ENCODE peak calls at places on chromosomes 7 and 10, in nine cellular contexts. X is MCF 10A; S is CD4-positive, alpha-beta T cell; V is choroid plexus epithelial cell; Z is upper lobe of right lung; C is psoas muscle; T is breast epithelium; K is endodermal cell; W is heart left ventricle. J is an unnamed sample.

GRCh38 chr7:100489121-100489520 is 5.4 kb downstream of the NYAP1 start:
- DNase-seq in X (no peak), S (no peak), V (no peak), Z (no peak), C (no peak), T (no peak), K (no peak), W (no peak), J (no peak)

GRCh38 chr10:126376956-126377355 is 11.3 kb downstream of the ADAM12 start:
- DNase-seq in X (peak; percentile 72), S (no peak), V (peak; percentile 73), Z (no peak), C (no peak), T (no peak), K (no peak), W (no peak), J (no peak)

GRCh38 chr7:2031496-2031895 is 201.2 kb downstream of the MAD1L1 start:
- DNase-seq in X (no peak), S (no peak), V (no peak), Z (peak; percentile 42), C (peak; percentile 41), T (no peak), K (no peak), W (peak; percentile 25), J (no peak)

GRCh38 chr7:34848670-34849069 is 188.6 kb downstream of the DPY19L1 start:
- DNase-seq in X (no peak), S (no peak), V (no peak), Z (no peak), C (no peak), T (no peak), K (no peak), W (no peak), J (no peak)

GRCh38 chr7:157432541-157432956 is 95.7 kb downstream of the DNAJB6 start:
- DNase-seq in X (peak; percentile 42), S (no peak), V (peak; percentile 83), Z (peak; percentile 63), C (peak; percentile 53), T (peak; percentile 53), K (peak; percentile 92), W (no peak), J (peak; percentile 84)

GRCh38 chr10:113911839-113912238 is 57.4 kb downstream of the NHLRC2 start:
- DNase-seq in X (no peak), S (no peak), V (no peak), Z (no peak), C (no peak), T (no peak), K (no peak), W (no peak), J (no peak)

GRCh38 chr7:81624021-81624630 is 145.7 kb downstream of the HGF start:
- DNase-seq in X (no peak), S (no peak), V (peak; percentile 62), Z (no peak), C (no peak), T (no peak), K (no peak), W (no peak), J (no peak)

GRCh38 chr7:44294325-44295069 is 30.9 kb downstream of the CAMK2B start:
- DNase-seq in X (no peak), S (no peak), V (no peak), Z (peak; percentile 12), C (peak; percentile 28), T (no peak), K (peak; percentile 22), W (peak; percentile 2), J (no peak)

GRCh38 chr10:123554656-123555055 is 111.5 kb upstream of the GPR26 start:
- DNase-seq in X (no peak), S (no peak), V (no peak), Z (no peak), C (no peak), T (no peak), K (no peak), W (no peak), J (no peak)

DNA sequence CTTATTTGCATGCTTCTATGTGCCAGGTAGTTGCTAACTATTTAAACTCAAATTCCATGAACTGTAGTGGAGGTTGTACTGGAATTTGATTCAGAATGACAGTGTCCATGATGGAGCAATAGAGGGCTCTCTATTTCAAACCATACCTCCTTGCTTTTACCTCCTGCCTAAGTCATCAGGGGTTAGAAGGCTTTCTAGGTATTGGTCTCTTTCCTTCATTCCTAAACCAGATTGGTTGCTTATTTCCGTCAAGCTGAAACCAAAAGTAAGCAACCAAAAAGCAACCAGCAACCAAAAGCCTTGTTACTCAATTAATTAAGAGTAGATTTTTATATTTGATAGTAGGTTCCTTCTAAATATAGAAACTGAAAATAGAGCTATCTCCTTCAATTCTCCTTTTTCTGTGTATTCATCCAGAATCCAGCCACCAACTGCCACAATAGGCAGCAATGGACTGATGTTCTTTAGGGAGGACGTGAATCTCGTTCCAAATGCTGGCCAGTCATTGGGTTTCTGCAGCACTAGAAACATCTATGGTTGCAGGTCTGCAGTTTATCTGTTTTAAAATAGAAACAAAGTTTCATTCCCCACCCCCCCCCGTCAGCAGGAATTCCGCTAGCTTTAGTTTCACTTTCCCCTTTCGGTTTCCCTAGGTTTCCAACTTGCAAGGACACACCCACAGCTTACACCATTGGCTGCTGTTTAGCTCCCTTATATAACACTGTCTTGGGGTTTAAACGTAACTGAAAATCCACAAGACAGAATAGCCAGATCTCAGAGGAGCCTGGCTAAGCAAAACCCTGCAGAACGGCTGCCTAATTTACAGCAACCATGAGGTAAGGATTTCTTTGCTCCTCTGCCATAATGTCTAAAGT is at the start of gene IFIT1:
- DNase-seq in X (peak; percentile 85), S (peak; percentile 14), V (peak; percentile 98), Z (no peak), C (no peak), T (no peak), K (peak; percentile 66), W (no peak), J (no peak)
- TF ChIP-seq CTCF in X (no peak), S (no peak), V (no peak), Z (no peak), C (no peak), T (no peak), K (no peak), W (no peak), J (no peak)

DNA sequence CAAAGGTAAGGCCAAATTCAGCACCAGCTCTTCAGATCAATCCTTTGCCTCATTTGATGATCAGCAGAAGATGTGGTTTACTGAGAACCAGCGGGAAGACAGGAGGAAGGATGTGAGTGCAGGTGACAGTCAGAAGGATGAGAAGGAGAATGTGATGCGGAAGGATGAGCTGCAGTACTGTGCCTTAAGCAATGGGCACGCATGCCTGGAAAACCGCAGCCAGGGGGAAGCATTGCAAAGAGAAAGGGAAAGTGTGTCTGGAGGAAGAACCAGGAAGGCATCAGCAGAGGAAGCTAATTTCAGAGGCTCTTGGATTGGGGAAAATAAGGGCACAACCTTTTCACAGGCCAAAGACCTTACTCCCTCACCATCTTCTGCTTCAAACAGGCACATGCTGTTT is 25.7 kb downstream of the C10orf71 start:
- DNase-seq in X (peak; percentile 29), S (no peak), V (peak; percentile 26), Z (no peak), C (no peak), T (no peak), K (peak; percentile 62), W (no peak), J (peak; percentile 76)
- TF ChIP-seq CTCF in X (no peak), S (no peak), V (peak; percentile 50), Z (no peak), C (no peak), T (no peak), K (peak; percentile 61), W (no peak), J (peak; percentile 45)

DNA sequence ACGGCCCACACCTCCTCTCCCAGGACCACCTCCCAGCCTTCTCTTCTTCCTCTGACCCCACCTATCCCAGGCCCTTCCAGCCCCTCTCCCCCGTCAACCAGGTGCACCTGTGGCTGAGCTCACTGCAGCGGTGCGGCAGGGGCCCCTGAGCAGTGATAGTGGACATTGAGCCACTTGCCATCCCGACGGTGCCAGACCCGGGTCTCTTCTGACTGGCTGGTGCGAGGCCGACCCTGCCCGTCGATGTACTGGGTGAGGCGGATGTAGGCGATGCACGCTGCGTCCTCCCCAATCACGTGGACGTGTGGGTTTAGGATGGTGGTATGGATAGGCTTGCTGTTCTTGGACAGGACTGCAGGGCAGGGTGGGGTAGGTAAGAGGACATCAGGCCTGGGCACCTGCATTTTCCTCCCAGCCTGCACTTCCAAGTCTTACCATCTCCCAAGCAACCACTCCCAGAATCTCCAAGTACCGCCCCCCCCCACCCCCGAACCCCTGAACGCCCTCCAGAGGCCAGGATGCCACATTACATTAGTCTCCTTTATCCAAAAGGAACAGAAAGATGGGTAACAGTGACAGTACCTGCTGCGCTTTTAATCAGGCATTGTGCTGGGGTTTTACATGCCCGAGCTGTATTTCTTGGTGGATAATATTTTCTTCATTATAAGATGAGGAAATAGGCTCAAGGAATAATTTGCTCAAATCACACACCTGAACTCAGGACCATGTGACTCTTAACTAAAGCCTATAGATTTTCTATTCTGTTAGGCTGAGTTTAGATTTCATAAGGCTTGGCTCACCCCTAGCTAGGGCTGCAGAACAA is 3.7 kb upstream of the NDST2 start:
- DNase-seq in X (peak; percentile 35), S (no peak), V (no peak), Z (no peak), C (peak; percentile 62), T (no peak), K (peak; percentile 90), W (no peak), J (no peak)
- TF ChIP-seq CTCF in X (peak; percentile 39), S (peak; percentile 16), V (peak; percentile 38), Z (no peak), C (peak; percentile 4), T (no peak), K (peak; percentile 68), W (no peak), J (peak; percentile 34)

GRCh38 chr10:100881552-100882250 is 31.1 kb upstream of the SLF2 start:
- DNase-seq in X (no peak), S (no peak), V (no peak), Z (peak; percentile 20), C (no peak), T (no peak), K (peak; percentile 23), W (no peak), J (no peak)

GRCh38 chr10:100878291-100878910 is 34.4 kb upstream of the SLF2 start:
- DNase-seq in X (peak; percentile 78), S (no peak), V (peak; percentile 88), Z (no peak), C (no peak), T (no peak), K (peak; percentile 90), W (no peak), J (no peak)

GRCh38 chr10:100882251-100882643 is 30.5 kb upstream of the SLF2 start:
- DNase-seq in X (no peak), S (no peak), V (no peak), Z (no peak), C (no peak), T (no peak), K (no peak), W (no peak), J (no peak)

GRCh38 chr10:100877451-100877850 is 35.3 kb upstream of the SLF2 start:
- DNase-seq in X (no peak), S (no peak), V (no peak), Z (no peak), C (no peak), T (no peak), K (no peak), W (no peak), J (no peak)

DNA sequence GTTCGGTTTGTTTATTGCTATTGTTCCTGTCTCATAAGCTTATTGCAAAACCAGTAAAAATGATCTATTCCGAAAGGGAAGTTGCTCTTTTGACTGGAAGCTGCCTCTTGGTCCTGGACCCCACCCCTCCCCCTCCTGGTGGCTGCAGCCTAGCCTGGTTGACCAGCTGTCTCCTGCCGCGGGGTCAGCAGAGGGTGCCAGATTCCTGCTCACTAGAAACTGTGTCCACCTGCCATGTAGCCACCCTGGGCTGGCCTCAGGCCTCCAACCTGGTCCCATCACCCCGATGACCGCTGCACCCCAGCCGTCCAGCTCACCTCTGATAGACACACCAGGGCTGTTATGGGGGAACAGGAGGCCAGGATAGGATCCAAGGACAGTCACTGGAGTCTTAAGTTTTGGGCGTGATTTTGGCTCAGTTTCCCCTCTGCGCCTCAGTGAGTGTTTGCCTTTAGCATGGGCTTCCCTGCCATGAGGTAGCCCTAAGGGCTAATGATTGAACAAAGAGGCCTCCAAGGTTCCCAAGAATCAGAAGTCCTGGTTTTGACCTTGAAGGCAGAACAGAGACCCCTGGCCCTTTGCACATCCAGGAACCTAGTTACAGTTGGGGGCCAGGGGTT is 32.9 kb upstream of the SLF2 start:
- DNase-seq in X (no peak), S (no peak), V (no peak), Z (no peak), C (no peak), T (no peak), K (peak; percentile 64), W (no peak), J (no peak)
- TF ChIP-seq CTCF in X (no peak), S (no peak), V (no peak), Z (no peak), C (no peak), T (no peak), K (peak; percentile 41), W (no peak), J (no peak)

J was measured in osteocyte.